ENCODE peak calls at places on chromosome 16, in nine cellular contexts. U, K, Z, D, M, S, H, I and Q are unnamed samples.

GRCh38 chr16:56203052-56203451 is 11.8 kb downstream of the GNAO1 start:
- DNase-seq in U (peak; percentile 45), D (peak; percentile 27), I (no peak), H (peak; percentile 6), Z (peak; percentile 41), M (no peak), S (no peak), K (peak; percentile 18), Q (peak; percentile 8)

GRCh38 chr16:87598431-87598830 is 3.9 kb upstream of the JPH3 start:
- DNase-seq in U (no peak), M (no peak), I (no peak), K (no peak), H (peak; percentile 12), D (no peak), Z (no peak), S (no peak), Q (no peak)

GRCh38 chr16:84513111-84514065 is 8.9 kb upstream of the MEAK7 start:
- DNase-seq in K (no peak), H (peak; percentile 80), M (no peak), Z (no peak), S (no peak), U (peak; percentile 34), D (no peak), I (no peak), Q (no peak)

GRCh38 chr16:17460890-17461289 is 9.9 kb downstream of the XYLT1 start:
- DNase-seq in H (no peak), M (no peak), K (no peak), S (no peak), U (no peak), Z (no peak), I (no peak), D (no peak), Q (no peak)

GRCh38 chr16:88597856-88598491 is 27.8 kb downstream of the ZC3H18 start:
- DNase-seq in S (no peak), I (no peak), K (no peak), D (no peak), U (no peak), H (no peak), Z (no peak), M (no peak), Q (no peak)

GRCh38 chr16:89256651-89257254 is 39.2 kb downstream of the ZNF778 start:
- DNase-seq in K (no peak), U (no peak), D (peak; percentile 60), I (no peak), S (peak; percentile 70), Z (no peak), M (no peak), H (peak; percentile 63), Q (no peak)

GRCh38 chr16:76486740-76487139 is 209.5 kb downstream of the CNTNAP4 start:
- DNase-seq in K (no peak), I (no peak), H (no peak), U (no peak), D (no peak), Z (no peak), M (no peak), S (no peak), Q (no peak)

GRCh38 chr16:23406546-23407240 is 46.3 kb downstream of the COG7 start:
- DNase-seq in I (no peak), D (no peak), K (no peak), U (no peak), S (no peak), H (no peak), M (no peak), Z (no peak), Q (no peak)

GRCh38 chr16:64892843-64893242 is 229.0 kb downstream of the CDH11 start:
- DNase-seq in S (no peak), Z (no peak), I (no peak), U (no peak), H (peak; percentile 93), D (no peak), M (no peak), K (no peak), Q (peak; percentile 53)

GRCh38 chr16:19524356-19524865 is 669 bp downstream of the CCP110 start:
- DNase-seq in H (no peak), S (no peak), K (no peak), I (no peak), U (no peak), M (no peak), Z (no peak), D (no peak), Q (no peak)
- H3K27ac ChIP-seq in H (peak overlapping the region; percentile 1), S (peak overlapping the region; percentile 90), K (peak overlapping the region; percentile 53), I (peak overlapping the region; percentile 54), U (peak overlapping the region; percentile 83), M (peak overlapping the region; percentile 86), Z (peak overlapping the region; percentile 74), D (peak overlapping the region; percentile 67), Q (peak overlapping the region; percentile 32)

GRCh38 chr16:68082596-68083238 is 2.5 kb upstream of the NFATC3 start:
- DNase-seq in S (no peak), I (no peak), K (no peak), H (no peak), M (no peak), D (no peak), U (no peak), Z (no peak), Q (no peak)
- H3K27ac ChIP-seq in S (peak overlapping the region; percentile 99), I (peak overlapping the region; percentile 100), K (peak overlapping the region; percentile 99), H (no peak overlapping the region), M (peak overlapping the region; percentile 99), D (no peak overlapping the region), U (no peak overlapping the region), Z (peak overlapping the region; percentile 98), Q (no peak overlapping the region)

DNA sequence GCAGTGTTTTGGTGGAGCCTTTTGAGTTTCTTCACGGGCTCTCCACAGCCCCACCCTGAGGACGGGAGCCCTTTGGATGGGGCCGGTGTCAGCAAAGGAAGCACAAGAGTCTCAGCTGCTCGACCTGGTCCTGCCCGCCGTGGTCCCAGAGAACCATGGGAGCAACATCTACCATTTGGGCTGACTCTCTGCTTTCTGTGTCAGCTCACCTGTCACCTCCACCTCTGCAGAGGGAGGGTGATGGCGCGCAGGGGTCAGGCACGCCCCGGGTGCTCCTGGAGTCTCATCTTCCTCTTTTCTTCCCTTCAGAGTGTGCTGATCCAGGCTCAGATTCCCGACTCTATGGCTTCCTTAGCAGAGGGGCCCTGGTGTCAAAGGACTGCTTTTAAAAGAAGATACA is 171.7 kb downstream of the LAT start:
- DNase-seq in S (no peak), D (no peak), I (no peak), M (no peak), U (no peak), Z (no peak), H (no peak), K (no peak), Q (no peak)
- H3K27ac ChIP-seq in S (peak overlapping the region; percentile 86), D (no peak overlapping the region), I (peak overlapping the region; percentile 10), M (peak overlapping the region; percentile 94), U (no peak overlapping the region), Z (peak overlapping the region; percentile 75), H (peak overlapping the region; percentile 97), K (peak overlapping the region; percentile 79), Q (no peak overlapping the region)

DNA sequence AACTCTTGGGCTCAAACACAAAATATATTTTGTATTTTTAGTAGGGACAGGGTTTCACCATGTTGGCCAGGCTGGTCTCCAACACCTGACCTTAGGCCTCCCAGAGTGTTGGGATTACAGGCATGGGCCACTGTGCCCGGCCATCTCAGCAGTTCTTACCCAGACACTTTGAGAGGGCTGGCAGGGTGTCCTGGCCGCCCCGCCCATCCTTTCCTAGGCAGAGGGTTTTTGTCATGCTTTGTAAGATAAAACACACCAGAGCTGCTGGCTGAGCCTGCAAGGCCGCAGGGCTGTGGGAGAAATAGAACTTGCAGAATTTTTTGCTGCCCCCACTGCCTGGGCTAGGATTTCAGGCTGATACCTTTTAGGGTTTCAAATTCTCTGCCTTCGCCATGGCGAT is 8.7 kb downstream of the PPL start:
- DNase-seq in D (no peak), H (no peak), S (no peak), U (no peak), I (no peak), K (no peak), Z (no peak), M (no peak), Q (no peak)
- H3K27ac ChIP-seq in D (no peak overlapping the region), H (no peak overlapping the region), S (no peak overlapping the region), U (no peak overlapping the region), I (no peak overlapping the region), K (no peak overlapping the region), Z (no peak overlapping the region), M (no peak overlapping the region), Q (peak overlapping the region; percentile 86)

DNA sequence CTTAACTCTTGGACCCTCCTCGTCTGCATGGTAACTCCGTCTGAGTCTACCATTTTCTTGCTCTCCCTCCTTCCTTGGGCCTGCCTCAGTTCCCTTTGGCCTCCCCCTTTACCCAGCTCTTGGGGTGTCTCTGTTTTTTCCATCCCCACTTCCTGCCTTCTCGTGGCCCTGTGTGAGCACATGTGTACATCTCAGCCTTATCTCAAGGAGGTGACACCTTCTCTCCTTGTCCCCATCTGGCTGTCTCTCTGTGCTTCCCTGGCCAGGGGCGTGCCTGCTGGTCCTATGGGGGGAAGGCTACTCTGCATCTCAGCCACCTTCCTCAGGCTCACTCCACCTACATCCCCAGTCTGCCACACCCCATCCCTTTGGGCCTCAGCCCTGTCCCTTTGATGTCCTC is 6.6 kb downstream of the CTF1 start:
- DNase-seq in I (no peak), H (no peak), U (no peak), Z (no peak), D (no peak), S (no peak), K (no peak), M (no peak), Q (no peak)
- H3K27ac ChIP-seq in I (peak overlapping the region; percentile 92), H (peak overlapping the region; percentile 1), U (no peak overlapping the region), Z (no peak overlapping the region), D (peak overlapping the region; percentile 69), S (peak overlapping the region; percentile 91), K (peak overlapping the region; percentile 83), M (peak overlapping the region; percentile 92), Q (peak overlapping the region; percentile 49)

GRCh38 chr16:20873331-20873730 is 26.8 kb downstream of the DCUN1D3 start:
- DNase-seq in H (no peak), Z (no peak), K (no peak), U (peak; percentile 87), M (no peak), S (no peak), I (no peak), D (no peak), Q (no peak)
- H3K27ac ChIP-seq in H (no peak overlapping the region), Z (no peak overlapping the region), K (no peak overlapping the region), U (peak overlapping the region; percentile 98), M (no peak overlapping the region), S (no peak overlapping the region), I (peak overlapping the region; percentile 84), D (peak overlapping the region; percentile 48), Q (peak overlapping the region; percentile 59)

DNA sequence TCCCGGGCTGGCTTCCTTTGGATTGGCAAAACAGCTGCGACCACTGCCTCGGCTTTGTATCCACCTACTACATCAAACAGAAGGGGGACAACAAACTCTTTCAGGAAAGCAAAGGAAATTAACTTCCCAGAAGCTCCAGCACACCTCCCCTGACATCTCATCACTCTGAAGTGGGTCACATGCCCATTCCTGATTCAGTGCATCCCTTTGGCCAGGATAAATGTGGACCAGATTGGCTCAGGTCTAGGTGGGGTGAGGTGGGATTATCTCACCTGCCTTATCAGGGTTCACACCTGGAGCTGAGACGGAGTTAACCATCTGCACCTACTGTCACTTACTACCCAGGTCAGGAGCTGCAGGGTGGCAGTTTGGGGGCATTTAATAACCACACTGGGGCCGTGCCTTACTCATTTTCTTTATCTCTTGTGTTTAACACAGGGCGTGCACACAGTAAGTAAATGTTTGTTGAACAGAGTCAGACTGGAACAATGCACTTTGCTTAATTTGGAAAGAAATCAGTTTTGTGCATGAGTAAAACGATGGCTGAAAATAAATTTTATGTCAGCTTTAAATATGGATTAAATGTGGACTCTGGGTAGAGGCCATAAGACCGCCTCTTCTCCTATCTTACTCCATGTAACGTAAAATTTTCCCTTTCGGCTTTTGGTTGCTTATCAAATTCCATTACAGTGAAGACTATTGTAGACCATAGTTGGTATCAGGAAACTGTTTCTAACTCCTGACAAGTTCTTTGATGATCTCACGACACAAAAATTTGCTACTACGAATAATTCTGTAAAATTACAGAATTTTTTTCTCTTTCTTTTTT is 36.0 kb downstream of the IQCK start:
- DNase-seq in Z (no peak), H (peak; percentile 83), D (no peak), K (no peak), I (no peak), M (no peak), S (no peak), U (no peak), Q (no peak)
- H3K27ac ChIP-seq in Z (no peak overlapping the region), H (peak overlapping the region; percentile 44), D (no peak overlapping the region), K (peak overlapping the region; percentile 8), I (peak overlapping the region; percentile 74), M (no peak overlapping the region), S (no peak overlapping the region), U (no peak overlapping the region), Q (peak overlapping the region; percentile 75)